ENCODE peak calls at places on chromosome 12, in five cellular contexts. One of them, this sample, is unnamed.

GRCh38 chr12:4825139-4825858 is 84.4 kb upstream of the KCNA1 start:
- DNase-seq in A549: no peak
- DNase-seq in GM12878: no peak
- DNase-seq in suprapubic skin: no peak
- DNase-seq in transverse colon: no peak
- DNase-seq in this sample: no peak

GRCh38 chr12:102484017-102484731 is 3.8 kb upstream of the IGF1 start:
- DNase-seq in GM12878: peak; percentile 84
- DNase-seq in A549: peak; percentile 55
- DNase-seq in suprapubic skin: peak; percentile 76
- DNase-seq in transverse colon: peak; percentile 54
- DNase-seq in this sample: peak; percentile 42

GRCh38 chr12:127257366-127257935 is 1009.5 kb upstream of the TMEM132C start:
- DNase-seq in transverse colon: no peak
- DNase-seq in GM12878: no peak
- DNase-seq in suprapubic skin: no peak
- DNase-seq in A549: no peak
- DNase-seq in this sample: no peak

GRCh38 chr12:7989827-7990491 is 42.6 kb upstream of the FOXJ2 start:
- DNase-seq in A549: no peak
- DNase-seq in suprapubic skin: peak; percentile 56
- DNase-seq in transverse colon: peak; percentile 21
- DNase-seq in GM12878: no peak
- DNase-seq in this sample: no peak

GRCh38 chr12:116040412-116040811 is 237.1 kb downstream of the MED13L start:
- DNase-seq in GM12878: no peak
- DNase-seq in transverse colon: no peak
- DNase-seq in suprapubic skin: no peak
- DNase-seq in A549: no peak
- DNase-seq in this sample: no peak

GRCh38 chr12:78864483-78865296 is at the start of gene SYT1:
- DNase-seq in GM12878: no peak
- DNase-seq in A549: peak; percentile 98
- DNase-seq in suprapubic skin: peak; percentile 61
- DNase-seq in transverse colon: peak; percentile 25
- DNase-seq in this sample: peak; percentile 76

GRCh38 chr12:13900718-13901117 is 80.7 kb downstream of the GRIN2B start:
- DNase-seq in A549: no peak
- DNase-seq in GM12878: no peak
- DNase-seq in transverse colon: no peak
- DNase-seq in suprapubic skin: no peak
- DNase-seq in this sample: no peak

GRCh38 chr12:1934831-1935230 is 16.4 kb upstream of the CACNA2D4 start:
- DNase-seq in suprapubic skin: no peak
- DNase-seq in GM12878: no peak
- DNase-seq in A549: no peak
- DNase-seq in transverse colon: no peak
- DNase-seq in this sample: no peak

GRCh38 chr12:11755311-11755930 is 105.9 kb downstream of the ETV6 start:
- DNase-seq in suprapubic skin: no peak
- DNase-seq in GM12878: no peak
- DNase-seq in A549: no peak
- DNase-seq in transverse colon: no peak
- DNase-seq in this sample: no peak

GRCh38 chr12:2641209-2641608 is 153.6 kb upstream of the FKBP4 start:
- DNase-seq in A549: peak; percentile 43
- DNase-seq in suprapubic skin: no peak
- DNase-seq in transverse colon: peak; percentile 7
- DNase-seq in GM12878: no peak
- DNase-seq in this sample: no peak

GRCh38 chr12:52057614-52057939 is 6.3 kb downstream of the NR4A1 start:
- DNase-seq in transverse colon: no peak
- DNase-seq in suprapubic skin: no peak
- DNase-seq in A549: no peak
- DNase-seq in GM12878: no peak
- DNase-seq in this sample: no peak

GRCh38 chr12:49259452-49259851 is 5.4 kb upstream of the TUBA1C start:
- DNase-seq in transverse colon: no peak
- DNase-seq in A549: no peak
- DNase-seq in suprapubic skin: no peak
- DNase-seq in GM12878: no peak
- DNase-seq in this sample: no peak

GRCh38 chr12:49261726-49262125 is 3.2 kb upstream of the TUBA1C start:
- DNase-seq in A549: no peak
- DNase-seq in transverse colon: no peak
- DNase-seq in suprapubic skin: no peak
- DNase-seq in GM12878: no peak
- DNase-seq in this sample: no peak

GRCh38 chr12:68841717-68842116 is 33.7 kb downstream of the MDM2 start:
- DNase-seq in A549: no peak
- DNase-seq in transverse colon: no peak
- DNase-seq in GM12878: no peak
- DNase-seq in suprapubic skin: no peak
- DNase-seq in this sample: no peak

GRCh38 chr12:98084950-98085349 is 430.4 kb upstream of the TMPO start:
- DNase-seq in suprapubic skin: no peak
- DNase-seq in GM12878: no peak
- DNase-seq in transverse colon: no peak
- DNase-seq in A549: no peak
- DNase-seq in this sample: no peak

DNA sequence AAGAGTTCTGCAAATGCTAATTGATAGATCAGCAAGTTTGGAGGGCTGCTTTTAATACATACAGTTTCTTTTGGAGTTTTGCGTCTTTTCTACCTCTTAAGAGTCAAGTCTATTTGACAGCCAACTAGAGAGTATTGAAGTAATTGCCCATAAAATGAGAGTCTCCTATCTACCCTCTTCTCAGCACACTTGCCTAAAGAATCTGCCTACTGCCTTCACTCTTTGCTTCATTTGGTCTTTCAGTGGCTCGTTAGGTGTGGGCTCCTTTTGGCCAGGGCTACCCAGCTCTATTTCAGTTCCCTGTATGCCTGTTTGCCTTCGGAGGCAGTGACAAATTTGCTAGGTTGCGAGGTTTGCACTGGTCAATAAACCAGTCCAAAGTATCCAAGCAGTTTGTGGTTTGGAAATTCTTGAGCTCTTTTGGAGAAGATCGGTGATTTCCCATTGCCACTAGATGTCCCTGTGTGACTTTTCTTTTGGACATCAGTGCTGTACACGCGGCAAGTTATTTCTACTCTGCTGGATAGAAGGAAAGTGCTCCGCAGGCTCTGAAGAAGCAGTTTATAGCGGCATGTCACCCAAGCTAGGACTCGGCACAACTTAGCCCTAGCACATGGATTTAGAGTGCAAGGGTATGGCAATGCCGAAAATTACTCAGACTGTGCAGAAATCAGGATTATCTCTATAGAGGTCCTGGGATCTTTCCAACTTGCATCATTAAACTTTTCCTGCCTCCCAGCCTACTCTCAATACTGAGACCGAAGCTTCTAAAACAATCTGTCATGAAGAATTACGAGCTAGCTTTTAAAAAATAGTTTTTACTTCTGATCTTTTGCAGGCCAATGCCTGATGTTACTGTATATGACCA is 38.6 kb downstream of the MGST1 start:
- DNase-seq in A549: peak; percentile 21
- DNase-seq in transverse colon: peak; percentile 23
- DNase-seq in GM12878: peak; percentile 5
- DNase-seq in suprapubic skin: no peak
- DNase-seq in this sample: no peak
- TF ChIP-seq CTCF in A549: peak; percentile 54
- TF ChIP-seq CTCF in transverse colon: peak; percentile 37
- TF ChIP-seq CTCF in GM12878: peak; percentile 15
- TF ChIP-seq CTCF in suprapubic skin: no peak
- TF ChIP-seq CTCF in this sample: no peak

GRCh38 chr12:104416160-104416559 is 40.6 kb upstream of the CHST11 start:
- DNase-seq in suprapubic skin: no peak
- DNase-seq in GM12878: no peak
- DNase-seq in A549: no peak
- DNase-seq in transverse colon: no peak
- DNase-seq in this sample: no peak

GRCh38 chr12:104413330-104413729 is 43.4 kb upstream of the CHST11 start:
- DNase-seq in transverse colon: no peak
- DNase-seq in suprapubic skin: no peak
- DNase-seq in A549: no peak
- DNase-seq in GM12878: no peak
- DNase-seq in this sample: no peak

GRCh38 chr12:104416637-104417036 is 40.1 kb upstream of the CHST11 start:
- DNase-seq in A549: no peak
- DNase-seq in transverse colon: no peak
- DNase-seq in GM12878: no peak
- DNase-seq in suprapubic skin: no peak
- DNase-seq in this sample: no peak

GRCh38 chr12:104414581-104415305 is 42.0 kb upstream of the CHST11 start:
- DNase-seq in GM12878: no peak
- DNase-seq in suprapubic skin: no peak
- DNase-seq in A549: no peak
- DNase-seq in transverse colon: no peak
- DNase-seq in this sample: no peak

DNA sequence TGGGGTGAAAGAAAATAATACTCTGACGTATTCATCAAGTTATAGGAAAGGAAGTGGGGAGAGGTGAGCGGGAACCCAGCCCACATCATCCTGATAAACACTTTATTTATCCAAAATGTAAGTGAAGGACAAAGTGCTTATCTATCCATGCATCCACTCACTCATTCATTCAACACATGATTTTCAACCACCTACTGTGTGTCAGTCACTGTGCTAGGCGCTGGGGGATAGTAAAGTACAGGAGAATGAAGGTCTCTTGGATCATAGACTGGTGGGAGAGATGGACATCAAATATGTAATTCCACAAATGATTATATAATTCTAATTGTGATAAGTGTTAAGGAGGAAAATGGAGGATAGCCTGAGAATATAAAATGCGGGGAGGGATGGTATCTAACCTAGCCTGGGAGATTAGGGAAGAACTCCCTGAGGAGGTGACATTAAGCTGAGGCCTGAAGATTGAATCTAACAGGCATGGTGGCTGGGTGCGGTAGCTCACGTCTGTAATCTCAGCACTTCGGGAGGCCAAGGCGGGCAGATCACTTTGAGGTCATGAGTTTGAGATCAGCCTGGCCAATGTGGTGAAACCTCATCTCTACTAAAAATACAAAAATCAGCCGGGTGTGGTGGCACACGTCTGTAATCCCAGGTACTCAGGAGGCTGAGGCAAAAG is 41.3 kb upstream of the CHST11 start:
- DNase-seq in A549: no peak
- DNase-seq in GM12878: no peak
- DNase-seq in transverse colon: no peak
- DNase-seq in suprapubic skin: no peak
- DNase-seq in this sample: no peak
- H3K9me3 ChIP-seq in A549: no peaks in the 10 kb centered on the region
- H3K9me3 ChIP-seq in GM12878: peaks cover 2% of the 10 kb centered on the region
- H3K9me3 ChIP-seq in transverse colon: no peaks in the 10 kb centered on the region
- H3K9me3 ChIP-seq in suprapubic skin: no peaks in the 10 kb centered on the region
- H3K9me3 ChIP-seq in this sample: no peaks in the 10 kb centered on the region

GRCh38 chr12:47978598-47978873 is 15.1 kb downstream of the TMEM106C start:
- DNase-seq in GM12878: no peak
- DNase-seq in A549: no peak
- DNase-seq in suprapubic skin: no peak
- DNase-seq in transverse colon: no peak
- DNase-seq in this sample: no peak

GRCh38 chr12:47979686-47980085 is 16.3 kb downstream of the TMEM106C start:
- DNase-seq in A549: no peak
- DNase-seq in suprapubic skin: no peak
- DNase-seq in GM12878: no peak
- DNase-seq in transverse colon: no peak
- DNase-seq in this sample: no peak

GRCh38 chr12:47980172-47980571 is 16.8 kb downstream of the TMEM106C start:
- DNase-seq in GM12878: no peak
- DNase-seq in suprapubic skin: no peak
- DNase-seq in transverse colon: no peak
- DNase-seq in A549: no peak
- DNase-seq in this sample: no peak

GRCh38 chr12:47977772-47978597 is 14.6 kb downstream of the TMEM106C start:
- DNase-seq in suprapubic skin: no peak
- DNase-seq in transverse colon: no peak
- DNase-seq in A549: no peak
- DNase-seq in GM12878: no peak
- DNase-seq in this sample: no peak

GRCh38 chr12:47979166-47979565 is 15.8 kb downstream of the TMEM106C start:
- DNase-seq in transverse colon: no peak
- DNase-seq in suprapubic skin: no peak
- DNase-seq in GM12878: no peak
- DNase-seq in A549: no peak
- DNase-seq in this sample: no peak
- TF ChIP-seq EP300 in transverse colon: no peak
- TF ChIP-seq EP300 in suprapubic skin: no peak
- TF ChIP-seq EP300 in GM12878: no peak
- TF ChIP-seq EP300 in A549: no peak
- TF ChIP-seq EP300 in this sample: no peak

GRCh38 chr12:95790025-95790911 is at the start of gene NTN4:
- DNase-seq in transverse colon: peak; percentile 64
- DNase-seq in suprapubic skin: no peak
- DNase-seq in GM12878: no peak
- DNase-seq in A549: peak; percentile 33
- DNase-seq in this sample: peak; percentile 70

GRCh38 chr12:95790912-95791849 is 617 bp upstream of the NTN4 start:
- DNase-seq in A549: peak; percentile 62
- DNase-seq in GM12878: no peak
- DNase-seq in suprapubic skin: no peak
- DNase-seq in transverse colon: peak; percentile 20
- DNase-seq in this sample: peak; percentile 63

GRCh38 chr12:95787274-95787814 is 3.2 kb downstream of the NTN4 start:
- DNase-seq in GM12878: no peak
- DNase-seq in transverse colon: no peak
- DNase-seq in suprapubic skin: no peak
- DNase-seq in A549: no peak
- DNase-seq in this sample: no peak

GRCh38 chr12:95788637-95789036 is 1.9 kb downstream of the NTN4 start:
- DNase-seq in GM12878: no peak
- DNase-seq in suprapubic skin: no peak
- DNase-seq in A549: no peak
- DNase-seq in transverse colon: no peak
- DNase-seq in this sample: no peak

GRCh38 chr12:95789126-95790024 is 1.2 kb downstream of the NTN4 start:
- DNase-seq in transverse colon: peak; percentile 17
- DNase-seq in suprapubic skin: peak; percentile 68
- DNase-seq in A549: peak; percentile 50
- DNase-seq in GM12878: no peak
- DNase-seq in this sample: peak; percentile 43
- TF ChIP-seq CTCF in transverse colon: no peak
- TF ChIP-seq CTCF in suprapubic skin: no peak
- TF ChIP-seq CTCF in A549: no peak
- TF ChIP-seq CTCF in GM12878: no peak
- TF ChIP-seq CTCF in this sample: no peak

GRCh38 chr12:34097213-34097612 is 74.9 kb downstream of the ALG10 start:
- DNase-seq in A549: no peak
- DNase-seq in GM12878: no peak
- DNase-seq in transverse colon: no peak
- DNase-seq in suprapubic skin: no peak
- DNase-seq in this sample: no peak
- H3K9me3 ChIP-seq in A549: no peaks in the 10 kb centered on the region
- H3K9me3 ChIP-seq in GM12878: no peaks in the 10 kb centered on the region
- H3K9me3 ChIP-seq in transverse colon: no peaks in the 10 kb centered on the region
- H3K9me3 ChIP-seq in suprapubic skin: no peaks in the 10 kb centered on the region
- H3K9me3 ChIP-seq in this sample: no peaks in the 10 kb centered on the region